ENCODE peak calls at places on chromosomes 1 and 21, in six cellular contexts. One of them, this sample, is unnamed. For H3K4me1, the result is how much of the 10 kb centered on the place peaks cover.

GRCh38 chr1:221961532-221962292 is 219.8 kb upstream of the DUSP10 start:
- DNase-seq in CD8-positive, alpha-beta memory T cell: peak
- DNase-seq in tibial nerve: no peak
- DNase-seq in SK-N-SH: no peak
- DNase-seq in small intestine: peak
- DNase-seq in CD8-positive, alpha-beta T cell: no peak
- DNase-seq in this sample: no peak

GRCh38 chr21:44845418-44846200 is 27.7 kb upstream of the SUMO3 start:
- DNase-seq in SK-N-SH: peak
- DNase-seq in CD8-positive, alpha-beta memory T cell: peak
- DNase-seq in tibial nerve: peak
- DNase-seq in small intestine: peak
- DNase-seq in CD8-positive, alpha-beta T cell: no peak
- DNase-seq in this sample: peak

GRCh38 chr1:43975249-43975961 is 645 bp downstream of the ATP6V0B start:
- DNase-seq in SK-N-SH: no peak
- DNase-seq in CD8-positive, alpha-beta T cell: no peak
- DNase-seq in small intestine: peak
- DNase-seq in CD8-positive, alpha-beta memory T cell: no peak
- DNase-seq in tibial nerve: no peak
- DNase-seq in this sample: no peak

GRCh38 chr1:117770981-117771531 is 158.4 kb downstream of the GDAP2 start:
- DNase-seq in CD8-positive, alpha-beta T cell: no peak
- DNase-seq in SK-N-SH: no peak
- DNase-seq in small intestine: no peak
- DNase-seq in tibial nerve: no peak
- DNase-seq in CD8-positive, alpha-beta memory T cell: no peak
- DNase-seq in this sample: no peak

GRCh38 chr21:30434033-30434631 is 4.1 kb downstream of the KRTAP13-4 start:
- DNase-seq in CD8-positive, alpha-beta memory T cell: no peak
- DNase-seq in tibial nerve: no peak
- DNase-seq in SK-N-SH: peak
- DNase-seq in CD8-positive, alpha-beta T cell: no peak
- DNase-seq in small intestine: peak
- DNase-seq in this sample: peak

GRCh38 chr1:6141601-6142000 is 38.5 kb downstream of the CHD5 start:
- DNase-seq in tibial nerve: no peak
- DNase-seq in small intestine: no peak
- DNase-seq in SK-N-SH: no peak
- DNase-seq in CD8-positive, alpha-beta T cell: no peak
- DNase-seq in CD8-positive, alpha-beta memory T cell: no peak
- DNase-seq in this sample: no peak

GRCh38 chr21:42566524-42567180 is 53.0 kb downstream of the SLC37A1 start:
- DNase-seq in CD8-positive, alpha-beta T cell: no peak
- DNase-seq in tibial nerve: no peak
- DNase-seq in small intestine: no peak
- DNase-seq in SK-N-SH: no peak
- DNase-seq in CD8-positive, alpha-beta memory T cell: peak
- DNase-seq in this sample: no peak

GRCh38 chr1:112242470-112242869 is 153.5 kb upstream of the CTTNBP2NL start:
- DNase-seq in CD8-positive, alpha-beta T cell: no peak
- DNase-seq in CD8-positive, alpha-beta memory T cell: no peak
- DNase-seq in small intestine: no peak
- DNase-seq in tibial nerve: no peak
- DNase-seq in SK-N-SH: no peak
- DNase-seq in this sample: no peak

GRCh38 chr1:214445846-214446614 is 105.4 kb downstream of the PTPN14 start:
- DNase-seq in SK-N-SH: no peak
- DNase-seq in CD8-positive, alpha-beta memory T cell: no peak
- DNase-seq in tibial nerve: no peak
- DNase-seq in small intestine: no peak
- DNase-seq in CD8-positive, alpha-beta T cell: no peak
- DNase-seq in this sample: no peak

GRCh38 chr1:244436336-244437102 is 15.2 kb downstream of the ADSS2 start:
- DNase-seq in CD8-positive, alpha-beta memory T cell: no peak
- DNase-seq in CD8-positive, alpha-beta T cell: no peak
- DNase-seq in small intestine: no peak
- DNase-seq in SK-N-SH: no peak
- DNase-seq in tibial nerve: no peak
- DNase-seq in this sample: no peak

GRCh38 chr1:116580446-116581322 is 9.9 kb upstream of the CD58 start:
- DNase-seq in CD8-positive, alpha-beta T cell: no peak
- DNase-seq in small intestine: no peak
- DNase-seq in tibial nerve: no peak
- DNase-seq in SK-N-SH: no peak
- DNase-seq in CD8-positive, alpha-beta memory T cell: no peak
- DNase-seq in this sample: no peak

GRCh38 chr1:119731060-119731459 is 19.3 kb downstream of the PHGDH start:
- DNase-seq in CD8-positive, alpha-beta T cell: no peak
- DNase-seq in small intestine: no peak
- DNase-seq in tibial nerve: no peak
- DNase-seq in CD8-positive, alpha-beta memory T cell: no peak
- DNase-seq in SK-N-SH: no peak
- DNase-seq in this sample: no peak

GRCh38 chr1:231040019-231040799 is at the start of gene FAM89A:
- DNase-seq in CD8-positive, alpha-beta memory T cell: peak
- DNase-seq in CD8-positive, alpha-beta T cell: peak
- DNase-seq in SK-N-SH: peak
- DNase-seq in small intestine: peak
- DNase-seq in tibial nerve: peak
- DNase-seq in this sample: no peak

GRCh38 chr1:150151291-150152181 is 1.8 kb downstream of the PLEKHO1 start:
- DNase-seq in SK-N-SH: peak
- DNase-seq in CD8-positive, alpha-beta memory T cell: peak
- DNase-seq in tibial nerve: no peak
- DNase-seq in small intestine: peak
- DNase-seq in CD8-positive, alpha-beta T cell: peak
- DNase-seq in this sample: no peak

GRCh38 chr1:44038876-44039657 is 7.8 kb upstream of the SLC6A9 start:
- DNase-seq in SK-N-SH: no peak
- DNase-seq in small intestine: no peak
- DNase-seq in CD8-positive, alpha-beta memory T cell: no peak
- DNase-seq in CD8-positive, alpha-beta T cell: no peak
- DNase-seq in tibial nerve: no peak
- DNase-seq in this sample: no peak

GRCh38 chr1:6414443-6414844 is 5.3 kb downstream of the HES2 start:
- DNase-seq in SK-N-SH: peak
- DNase-seq in tibial nerve: no peak
- DNase-seq in CD8-positive, alpha-beta T cell: no peak
- DNase-seq in small intestine: peak
- DNase-seq in CD8-positive, alpha-beta memory T cell: no peak
- DNase-seq in this sample: no peak

GRCh38 chr1:117658676-117659075 is 52.8 kb downstream of the TENT5C start:
- DNase-seq in SK-N-SH: no peak
- DNase-seq in tibial nerve: no peak
- DNase-seq in small intestine: peak
- DNase-seq in CD8-positive, alpha-beta T cell: peak
- DNase-seq in CD8-positive, alpha-beta memory T cell: peak
- DNase-seq in this sample: no peak

GRCh38 chr21:32826317-32827167 is 55.0 kb upstream of the PAXBP1 start:
- DNase-seq in small intestine: peak
- DNase-seq in CD8-positive, alpha-beta memory T cell: no peak
- DNase-seq in tibial nerve: no peak
- DNase-seq in SK-N-SH: peak
- DNase-seq in CD8-positive, alpha-beta T cell: no peak
- DNase-seq in this sample: no peak

GRCh38 chr1:174626031-174627020 is 178.6 kb downstream of the GPR52 start:
- DNase-seq in CD8-positive, alpha-beta T cell: no peak
- DNase-seq in CD8-positive, alpha-beta memory T cell: no peak
- DNase-seq in small intestine: no peak
- DNase-seq in SK-N-SH: no peak
- DNase-seq in tibial nerve: no peak
- DNase-seq in this sample: no peak

GRCh38 chr1:105072850-105073249 is 1323.2 kb downstream of the AMY1C start:
- DNase-seq in small intestine: no peak
- DNase-seq in CD8-positive, alpha-beta memory T cell: no peak
- DNase-seq in SK-N-SH: no peak
- DNase-seq in CD8-positive, alpha-beta T cell: no peak
- DNase-seq in tibial nerve: no peak
- DNase-seq in this sample: peak

GRCh38 chr1:21672478-21673276 is 3.5 kb upstream of the RAP1GAP start:
- DNase-seq in tibial nerve: no peak
- DNase-seq in CD8-positive, alpha-beta memory T cell: no peak
- DNase-seq in CD8-positive, alpha-beta T cell: no peak
- DNase-seq in small intestine: no peak
- DNase-seq in SK-N-SH: no peak
- DNase-seq in this sample: no peak

GRCh38 chr1:202656057-202656456 is 54.2 kb downstream of the SYT2 start:
- DNase-seq in CD8-positive, alpha-beta T cell: no peak
- DNase-seq in tibial nerve: no peak
- DNase-seq in SK-N-SH: peak
- DNase-seq in CD8-positive, alpha-beta memory T cell: no peak
- DNase-seq in small intestine: no peak
- DNase-seq in this sample: no peak

GRCh38 chr1:228930479-228930957 is 195.2 kb downstream of the RHOU start:
- DNase-seq in SK-N-SH: no peak
- DNase-seq in small intestine: peak
- DNase-seq in CD8-positive, alpha-beta memory T cell: no peak
- DNase-seq in tibial nerve: no peak
- DNase-seq in CD8-positive, alpha-beta T cell: no peak
- DNase-seq in this sample: no peak

GRCh38 chr1:97911266-97912215 is 9.3 kb downstream of the DPYD start:
- DNase-seq in CD8-positive, alpha-beta T cell: no peak
- DNase-seq in small intestine: no peak
- DNase-seq in SK-N-SH: no peak
- DNase-seq in tibial nerve: no peak
- DNase-seq in CD8-positive, alpha-beta memory T cell: no peak
- DNase-seq in this sample: no peak

GRCh38 chr1:186858923-186859322 is 30.2 kb downstream of the PLA2G4A start:
- DNase-seq in CD8-positive, alpha-beta T cell: no peak
- DNase-seq in tibial nerve: no peak
- DNase-seq in small intestine: no peak
- DNase-seq in CD8-positive, alpha-beta memory T cell: no peak
- DNase-seq in SK-N-SH: no peak
- DNase-seq in this sample: no peak

GRCh38 chr1:177620636-177621190 is 349.1 kb downstream of the SEC16B start:
- DNase-seq in small intestine: no peak
- DNase-seq in SK-N-SH: peak
- DNase-seq in tibial nerve: no peak
- DNase-seq in CD8-positive, alpha-beta memory T cell: no peak
- DNase-seq in CD8-positive, alpha-beta T cell: no peak
- DNase-seq in this sample: no peak

GRCh38 chr1:24657781-24658180 is 14.7 kb downstream of the SRRM1 start:
- DNase-seq in small intestine: no peak
- DNase-seq in CD8-positive, alpha-beta memory T cell: no peak
- DNase-seq in tibial nerve: no peak
- DNase-seq in SK-N-SH: no peak
- DNase-seq in CD8-positive, alpha-beta T cell: no peak
- DNase-seq in this sample: no peak

GRCh38 chr1:234870020-234870378 is 258.6 kb downstream of the TOMM20 start:
- DNase-seq in CD8-positive, alpha-beta T cell: no peak
- DNase-seq in CD8-positive, alpha-beta memory T cell: no peak
- DNase-seq in tibial nerve: no peak
- DNase-seq in small intestine: no peak
- DNase-seq in SK-N-SH: no peak
- DNase-seq in this sample: no peak

GRCh38 chr1:48493031-48493430 is 21.0 kb upstream of the SPATA6 start:
- DNase-seq in small intestine: no peak
- DNase-seq in SK-N-SH: no peak
- DNase-seq in CD8-positive, alpha-beta T cell: no peak
- DNase-seq in CD8-positive, alpha-beta memory T cell: no peak
- DNase-seq in tibial nerve: no peak
- DNase-seq in this sample: no peak

GRCh38 chr1:32035119-32035518 is 21.5 kb downstream of the KHDRBS1 start:
- DNase-seq in tibial nerve: no peak
- DNase-seq in small intestine: no peak
- DNase-seq in SK-N-SH: no peak
- DNase-seq in CD8-positive, alpha-beta memory T cell: no peak
- DNase-seq in CD8-positive, alpha-beta T cell: no peak
- DNase-seq in this sample: no peak

GRCh38 chr1:27522148-27522859 is 32.3 kb upstream of the WASF2 start:
- DNase-seq in tibial nerve: no peak
- DNase-seq in small intestine: no peak
- DNase-seq in SK-N-SH: no peak
- DNase-seq in CD8-positive, alpha-beta T cell: peak
- DNase-seq in CD8-positive, alpha-beta memory T cell: peak
- DNase-seq in this sample: no peak

GRCh38 chr1:26768755-26769154 is 19.0 kb upstream of the PIGV start:
- DNase-seq in CD8-positive, alpha-beta memory T cell: no peak
- DNase-seq in small intestine: no peak
- DNase-seq in CD8-positive, alpha-beta T cell: no peak
- DNase-seq in tibial nerve: no peak
- DNase-seq in SK-N-SH: no peak
- DNase-seq in this sample: no peak

GRCh38 chr1:35506960-35507901 is 50.0 kb downstream of the KIAA0319L start:
- DNase-seq in tibial nerve: no peak
- DNase-seq in CD8-positive, alpha-beta memory T cell: no peak
- DNase-seq in SK-N-SH: no peak
- DNase-seq in CD8-positive, alpha-beta T cell: no peak
- DNase-seq in small intestine: no peak
- DNase-seq in this sample: no peak

GRCh38 chr1:151828931-151829330 is 2.7 kb downstream of the RORC start:
- DNase-seq in CD8-positive, alpha-beta memory T cell: no peak
- DNase-seq in tibial nerve: no peak
- DNase-seq in SK-N-SH: peak
- DNase-seq in CD8-positive, alpha-beta T cell: no peak
- DNase-seq in small intestine: no peak
- DNase-seq in this sample: no peak

GRCh38 chr1:18508084-18508483 is 27.4 kb downstream of the KLHDC7A start:
- DNase-seq in CD8-positive, alpha-beta T cell: no peak
- DNase-seq in SK-N-SH: no peak
- DNase-seq in tibial nerve: no peak
- DNase-seq in CD8-positive, alpha-beta memory T cell: no peak
- DNase-seq in small intestine: no peak
- DNase-seq in this sample: no peak
- H3K4me1 ChIP-seq in CD8-positive, alpha-beta T cell: under half
- H3K4me1 ChIP-seq in SK-N-SH: under half
- H3K4me1 ChIP-seq in tibial nerve: under half
- H3K4me1 ChIP-seq in CD8-positive, alpha-beta memory T cell: under half
- H3K4me1 ChIP-seq in small intestine: under half
- H3K4me1 ChIP-seq in this sample: under half

GRCh38 chr1:2251363-2251762 is 23.2 kb downstream of the SKI start:
- DNase-seq in tibial nerve: no peak
- DNase-seq in small intestine: no peak
- DNase-seq in CD8-positive, alpha-beta memory T cell: no peak
- DNase-seq in CD8-positive, alpha-beta T cell: no peak
- DNase-seq in SK-N-SH: no peak
- DNase-seq in this sample: no peak
- H3K4me3 ChIP-seq in tibial nerve: no peak
- H3K4me3 ChIP-seq in small intestine: no peak
- H3K4me3 ChIP-seq in CD8-positive, alpha-beta memory T cell: no peak
- H3K4me3 ChIP-seq in CD8-positive, alpha-beta T cell: no peak
- H3K4me3 ChIP-seq in SK-N-SH: no peak
- H3K4me3 ChIP-seq in this sample: no peak

GRCh38 chr1:208430220-208430619 is 186.0 kb upstream of the PLXNA2 start:
- DNase-seq in CD8-positive, alpha-beta T cell: no peak
- DNase-seq in SK-N-SH: no peak
- DNase-seq in small intestine: no peak
- DNase-seq in CD8-positive, alpha-beta memory T cell: no peak
- DNase-seq in tibial nerve: no peak
- DNase-seq in this sample: no peak
- H3K4me1 ChIP-seq in CD8-positive, alpha-beta T cell: under half
- H3K4me1 ChIP-seq in SK-N-SH: under half
- H3K4me1 ChIP-seq in small intestine: under half
- H3K4me1 ChIP-seq in CD8-positive, alpha-beta memory T cell: under half
- H3K4me1 ChIP-seq in tibial nerve: under half
- H3K4me1 ChIP-seq in this sample: under half

GRCh38 chr21:29017639-29018237 is 1.4 kb downstream of the RWDD2B start:
- DNase-seq in tibial nerve: no peak
- DNase-seq in CD8-positive, alpha-beta T cell: no peak
- DNase-seq in CD8-positive, alpha-beta memory T cell: no peak
- DNase-seq in SK-N-SH: no peak
- DNase-seq in small intestine: peak
- DNase-seq in this sample: no peak
- H3K4me3 ChIP-seq in tibial nerve: no peak
- H3K4me3 ChIP-seq in CD8-positive, alpha-beta T cell: peak
- H3K4me3 ChIP-seq in CD8-positive, alpha-beta memory T cell: peak
- H3K4me3 ChIP-seq in SK-N-SH: peak
- H3K4me3 ChIP-seq in small intestine: peak
- H3K4me3 ChIP-seq in this sample: no peak

This sample was measured in iPS DF 6.9.